ENCODE peak calls at places on chromosome 15, in ten cellular contexts. T is LHCN-M2; B is AG09309; R is neural crest cell; O is H9; Z is Right ventricle myocardium superior; U is GM04504; X is RWPE1; I is CD8-positive, alpha-beta memory T cell; E is T-helper 2 cell. C is an unnamed sample.

GRCh38 chr15:37083610-37084009 is 16.7 kb downstream of the MEIS2 start:
- DNase-seq in E (no peak), X (no peak), R (no peak), U (no peak), B (no peak), Z (no peak), O (no peak), T (no peak), I (no peak), C (no peak)

GRCh38 chr15:31306426-31307269 is 20.0 kb upstream of the KLF13 start:
- DNase-seq in B (no peak), Z (peak; percentile 74), U (no peak), I (no peak), X (peak; percentile 64), E (no peak), R (peak; percentile 77), T (no peak), O (peak; percentile 98), C (no peak)

GRCh38 chr15:31871159-31871886 is 159.0 kb upstream of the CHRNA7 start:
- DNase-seq in Z (no peak), U (no peak), T (no peak), X (no peak), I (no peak), R (no peak), O (no peak), B (no peak), E (no peak), C (no peak)

GRCh38 chr15:67998599-67999122 is 55.5 kb upstream of the PIAS1 start:
- DNase-seq in R (no peak), B (peak; percentile 31), X (peak; percentile 80), T (peak; percentile 51), I (no peak), E (no peak), Z (no peak), O (no peak), U (peak; percentile 13), C (no peak)

GRCh38 chr15:35312355-35312754 is 227.3 kb upstream of the NANOGP8 start:
- DNase-seq in O (no peak), Z (no peak), B (no peak), E (no peak), I (no peak), U (no peak), X (no peak), R (no peak), T (no peak), C (no peak)

GRCh38 chr15:45589296-45589695 is 2.1 kb downstream of the BLOC1S6 start:
- DNase-seq in I (no peak), X (no peak), U (no peak), E (no peak), T (no peak), Z (no peak), B (no peak), O (no peak), R (no peak), C (no peak)

GRCh38 chr15:43440721-43441281 is 52.2 kb downstream of the TP53BP1 start:
- DNase-seq in R (no peak), T (peak; percentile 97), E (no peak), X (peak; percentile 94), I (peak; percentile 9), Z (no peak), B (peak; percentile 95), O (peak; percentile 45), U (peak; percentile 97), C (peak; percentile 94)

GRCh38 chr15:82648257-82649103 is 1.3 kb upstream of the CPEB1 start:
- DNase-seq in Z (no peak), O (peak; percentile 70), E (no peak), B (no peak), U (no peak), X (no peak), R (no peak), T (no peak), I (no peak), C (no peak)

GRCh38 chr15:74773731-74774252 is 8.1 kb upstream of the CSK start:
- DNase-seq in Z (no peak), I (no peak), R (no peak), X (no peak), O (no peak), B (no peak), E (no peak), U (no peak), T (no peak), C (no peak)

GRCh38 chr15:52689562-52689961 is 10.4 kb upstream of the ATOSA start:
- DNase-seq in U (no peak), X (no peak), B (no peak), I (no peak), E (no peak), O (no peak), R (no peak), T (no peak), Z (no peak), C (no peak)

C was measured in endothelial cell of umbilical vein.